ENCODE peak calls at places on chromosomes 11 and 22, in five cellular contexts. One of them, this sample, is unnamed. For H3K36me3, the result is how much of the 10 kb centered on the place peaks cover.

GRCh38 chr22:39967103-39967829 is 7.1 kb downstream of the TMA7B start:
- DNase-seq in neural progenitor cell: no peak
- DNase-seq in colonic mucosa: peak
- DNase-seq in kidney: no peak
- DNase-seq in Peyer's patch: peak
- DNase-seq in this sample: no peak

GRCh38 chr11:68506908-68507307 is 46.4 kb downstream of the PPP6R3 start:
- DNase-seq in colonic mucosa: no peak
- DNase-seq in Peyer's patch: no peak
- DNase-seq in kidney: no peak
- DNase-seq in neural progenitor cell: no peak
- DNase-seq in this sample: no peak

GRCh38 chr22:24370426-24370825 is 57.0 kb upstream of the ADORA2A start:
- DNase-seq in colonic mucosa: no peak
- DNase-seq in Peyer's patch: no peak
- DNase-seq in neural progenitor cell: no peak
- DNase-seq in kidney: no peak
- DNase-seq in this sample: no peak

GRCh38 chr11:68269414-68270081 is 2.2 kb downstream of the C11orf24 start:
- DNase-seq in neural progenitor cell: no peak
- DNase-seq in Peyer's patch: no peak
- DNase-seq in kidney: no peak
- DNase-seq in colonic mucosa: no peak
- DNase-seq in this sample: no peak

GRCh38 chr11:44868455-44869421 is 81.9 kb downstream of the TP53I11 start:
- DNase-seq in colonic mucosa: no peak
- DNase-seq in neural progenitor cell: no peak
- DNase-seq in kidney: no peak
- DNase-seq in Peyer's patch: no peak
- DNase-seq in this sample: no peak

GRCh38 chr22:48697223-48697622 is 1130.5 kb downstream of the BRD1 start:
- DNase-seq in colonic mucosa: no peak
- DNase-seq in Peyer's patch: no peak
- DNase-seq in neural progenitor cell: no peak
- DNase-seq in kidney: no peak
- DNase-seq in this sample: no peak

GRCh38 chr22:23249506-23250423 is 69.5 kb downstream of the BCR start:
- DNase-seq in kidney: peak
- DNase-seq in colonic mucosa: no peak
- DNase-seq in Peyer's patch: no peak
- DNase-seq in neural progenitor cell: no peak
- DNase-seq in this sample: no peak

GRCh38 chr11:14112721-14113120 is 150.2 kb downstream of the SPON1 start:
- DNase-seq in Peyer's patch: no peak
- DNase-seq in neural progenitor cell: no peak
- DNase-seq in colonic mucosa: no peak
- DNase-seq in kidney: no peak
- DNase-seq in this sample: no peak

GRCh38 chr22:49964136-49964492 is 3.5 kb downstream of the PIM3 start:
- DNase-seq in Peyer's patch: no peak
- DNase-seq in neural progenitor cell: no peak
- DNase-seq in kidney: peak
- DNase-seq in colonic mucosa: no peak
- DNase-seq in this sample: no peak

GRCh38 chr11:98455500-98456186 is 565.1 kb upstream of the CNTN5 start:
- DNase-seq in neural progenitor cell: peak
- DNase-seq in colonic mucosa: no peak
- DNase-seq in Peyer's patch: no peak
- DNase-seq in kidney: no peak
- DNase-seq in this sample: peak

GRCh38 chr11:100823360-100823759 is 136.3 kb downstream of the ARHGAP42 start:
- DNase-seq in Peyer's patch: no peak
- DNase-seq in neural progenitor cell: no peak
- DNase-seq in colonic mucosa: no peak
- DNase-seq in kidney: no peak
- DNase-seq in this sample: no peak

GRCh38 chr11:128757886-128758612 is 64.2 kb downstream of the FLI1 start:
- DNase-seq in kidney: no peak
- DNase-seq in neural progenitor cell: no peak
- DNase-seq in colonic mucosa: no peak
- DNase-seq in Peyer's patch: no peak
- DNase-seq in this sample: no peak

GRCh38 chr11:43130616-43131015 is 181.2 kb upstream of the API5 start:
- DNase-seq in colonic mucosa: peak
- DNase-seq in neural progenitor cell: peak
- DNase-seq in Peyer's patch: no peak
- DNase-seq in kidney: no peak
- DNase-seq in this sample: peak

GRCh38 chr22:23696326-23696851 is 5.6 kb downstream of the RGL4 start:
- DNase-seq in Peyer's patch: peak
- DNase-seq in neural progenitor cell: no peak
- DNase-seq in colonic mucosa: no peak
- DNase-seq in kidney: no peak
- DNase-seq in this sample: no peak

GRCh38 chr11:60925685-60926267 is 1.5 kb downstream of the TMEM132A start:
- DNase-seq in colonic mucosa: no peak
- DNase-seq in kidney: no peak
- DNase-seq in Peyer's patch: peak
- DNase-seq in neural progenitor cell: no peak
- DNase-seq in this sample: no peak

GRCh38 chr11:113994077-113994954 is 19.4 kb downstream of the HTR3A start:
- DNase-seq in kidney: no peak
- DNase-seq in Peyer's patch: no peak
- DNase-seq in colonic mucosa: no peak
- DNase-seq in neural progenitor cell: peak
- DNase-seq in this sample: peak

GRCh38 chr11:46414466-46414796 is 22.9 kb upstream of the CHRM4 start:
- DNase-seq in colonic mucosa: no peak
- DNase-seq in kidney: no peak
- DNase-seq in neural progenitor cell: no peak
- DNase-seq in Peyer's patch: peak
- DNase-seq in this sample: no peak

GRCh38 chr11:45660717-45661416 is 4.6 kb downstream of the CHST1 start:
- DNase-seq in Peyer's patch: peak
- DNase-seq in neural progenitor cell: peak
- DNase-seq in colonic mucosa: no peak
- DNase-seq in kidney: no peak
- DNase-seq in this sample: peak

GRCh38 chr11:119055901-119056300 is 1.1 kb downstream of the HYOU1 start:
- DNase-seq in kidney: no peak
- DNase-seq in neural progenitor cell: peak
- DNase-seq in Peyer's patch: no peak
- DNase-seq in colonic mucosa: no peak
- DNase-seq in this sample: peak

GRCh38 chr22:20154602-20155183 is 3.8 kb upstream of the CCDC188 start:
- DNase-seq in neural progenitor cell: no peak
- DNase-seq in colonic mucosa: no peak
- DNase-seq in kidney: no peak
- DNase-seq in Peyer's patch: no peak
- DNase-seq in this sample: peak

GRCh38 chr22:27934069-27934468 is 15.0 kb upstream of the PITPNB start:
- DNase-seq in colonic mucosa: no peak
- DNase-seq in Peyer's patch: no peak
- DNase-seq in kidney: no peak
- DNase-seq in neural progenitor cell: no peak
- DNase-seq in this sample: no peak

GRCh38 chr22:27933186-27933983 is 14.3 kb upstream of the PITPNB start:
- DNase-seq in colonic mucosa: no peak
- DNase-seq in Peyer's patch: no peak
- DNase-seq in kidney: no peak
- DNase-seq in neural progenitor cell: no peak
- DNase-seq in this sample: no peak

GRCh38 chr22:27935897-27936296 is 16.8 kb upstream of the PITPNB start:
- DNase-seq in neural progenitor cell: no peak
- DNase-seq in Peyer's patch: no peak
- DNase-seq in colonic mucosa: no peak
- DNase-seq in kidney: no peak
- DNase-seq in this sample: no peak

GRCh38 chr22:27941143-27941542 is 22.1 kb upstream of the PITPNB start:
- DNase-seq in neural progenitor cell: no peak
- DNase-seq in Peyer's patch: no peak
- DNase-seq in colonic mucosa: no peak
- DNase-seq in kidney: no peak
- DNase-seq in this sample: no peak

DNA sequence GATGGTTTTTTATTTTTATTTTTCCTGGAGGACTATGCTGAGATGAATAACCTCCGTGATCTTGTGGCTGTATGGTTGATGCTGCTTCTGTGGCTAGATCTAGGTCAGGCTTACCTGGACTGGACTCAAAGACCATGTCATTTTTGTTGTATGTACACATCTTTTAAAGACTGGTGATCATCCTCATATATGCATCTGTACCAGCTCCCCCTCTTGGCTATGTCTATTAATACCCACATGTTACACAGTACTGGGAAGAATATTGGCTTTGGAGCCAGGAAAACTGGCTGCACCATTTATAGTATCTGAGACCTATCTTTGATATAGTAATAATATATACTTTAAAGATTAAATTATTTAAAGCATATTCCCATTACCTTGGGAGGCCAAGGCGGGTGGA is 18.4 kb upstream of the PITPNB start:
- DNase-seq in Peyer's patch: no peak
- DNase-seq in kidney: no peak
- DNase-seq in neural progenitor cell: no peak
- DNase-seq in colonic mucosa: no peak
- DNase-seq in this sample: no peak
- TF ChIP-seq CTCF in Peyer's patch: no peak
- TF ChIP-seq CTCF in kidney: no peak
- TF ChIP-seq CTCF in neural progenitor cell: no peak
- TF ChIP-seq CTCF in colonic mucosa: no peak
- TF ChIP-seq CTCF in this sample: no peak

DNA sequence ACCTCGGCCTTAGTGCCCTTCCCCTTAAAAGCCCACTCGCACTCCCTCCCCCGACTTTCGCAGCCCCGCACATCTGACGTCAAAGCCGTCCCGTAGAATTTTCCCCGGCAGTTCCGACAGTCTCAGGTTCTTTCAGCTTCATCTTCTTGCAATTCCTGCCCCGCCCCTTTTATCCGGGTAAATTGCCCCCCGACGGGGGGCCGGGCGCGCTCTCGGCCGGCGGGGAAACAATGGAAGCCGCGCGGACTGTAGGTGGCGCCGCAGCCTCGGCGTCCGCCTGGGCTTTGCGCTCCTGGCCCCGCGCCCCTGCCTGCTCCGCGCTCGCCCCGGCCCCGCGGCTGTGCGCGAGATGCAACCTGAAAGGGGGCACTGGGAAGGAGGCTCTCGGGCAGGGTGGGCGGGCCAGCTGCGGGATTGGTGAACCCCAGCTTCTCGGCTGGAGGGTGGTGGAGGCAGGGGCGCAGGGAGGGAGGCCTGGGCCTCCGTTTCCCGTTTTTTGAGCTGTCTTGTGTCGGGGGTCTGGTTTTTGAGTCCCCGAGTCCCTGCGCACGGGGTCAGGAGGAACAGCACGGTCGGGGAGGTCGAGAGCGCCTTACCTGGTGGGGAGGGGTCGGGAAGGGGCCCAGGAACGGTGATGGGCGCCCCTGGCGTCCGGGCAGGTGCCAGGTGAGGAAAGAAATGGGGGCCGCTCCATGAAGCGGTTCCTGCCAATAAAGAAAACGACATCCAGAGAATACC is 855 bp upstream of the FGF19 start:
- DNase-seq in neural progenitor cell: peak
- DNase-seq in kidney: no peak
- DNase-seq in Peyer's patch: no peak
- DNase-seq in colonic mucosa: no peak
- DNase-seq in this sample: peak
- H3K4me3 ChIP-seq in neural progenitor cell: peak
- H3K4me3 ChIP-seq in kidney: no peak
- H3K4me3 ChIP-seq in Peyer's patch: peak
- H3K4me3 ChIP-seq in colonic mucosa: no peak
- H3K4me3 ChIP-seq in this sample: peak

DNA sequence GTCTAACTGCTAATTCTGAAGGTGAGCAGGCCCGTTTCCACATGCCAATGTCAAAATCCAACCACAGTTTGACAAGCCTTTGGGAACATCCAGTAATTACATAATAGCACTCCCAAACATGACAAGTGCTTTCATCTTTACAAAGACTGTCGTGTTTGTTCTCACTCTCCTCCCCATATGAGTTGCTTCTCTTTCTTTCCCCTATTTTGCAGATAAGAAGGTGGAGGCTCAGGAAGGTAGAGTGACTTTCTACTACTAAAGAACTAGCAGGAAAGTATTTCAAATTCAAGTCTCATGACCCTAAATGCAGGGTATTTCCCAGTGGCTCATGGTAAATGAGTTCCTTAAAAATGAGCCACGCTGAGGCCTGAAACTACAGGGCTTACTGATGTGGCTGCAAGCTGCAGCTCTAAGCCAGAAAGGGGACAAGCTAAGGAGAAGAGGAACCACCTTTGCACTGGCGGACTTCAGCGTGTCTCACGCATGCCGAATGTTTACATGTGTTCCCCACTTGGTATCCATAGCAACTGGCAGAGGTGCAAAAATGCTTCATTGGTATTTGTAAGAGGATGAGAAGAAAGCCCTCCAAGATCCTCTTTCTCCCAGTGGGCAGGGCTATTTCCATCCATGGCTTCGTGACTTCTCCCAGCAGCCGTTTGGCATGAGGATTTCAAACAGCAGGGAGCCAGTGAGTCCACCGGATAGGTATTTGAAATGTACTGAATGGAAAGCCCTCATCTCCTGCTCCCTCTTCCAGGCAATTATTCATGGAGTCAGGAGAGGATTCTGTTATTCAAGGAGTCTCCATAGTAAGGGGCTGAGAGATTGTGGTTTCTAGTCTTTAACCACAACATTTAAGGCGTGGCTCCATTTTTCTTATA is 55.5 kb upstream of the CD44 start:
- DNase-seq in Peyer's patch: no peak
- DNase-seq in kidney: no peak
- DNase-seq in colonic mucosa: peak
- DNase-seq in neural progenitor cell: peak
- DNase-seq in this sample: peak
- H3K36me3 ChIP-seq in Peyer's patch: under half
- H3K36me3 ChIP-seq in kidney: under half
- H3K36me3 ChIP-seq in colonic mucosa: under half
- H3K36me3 ChIP-seq in neural progenitor cell: under half
- H3K36me3 ChIP-seq in this sample: under half

GRCh38 chr11:783581-784015 is 6.3 kb downstream of the CEND1 start:
- DNase-seq in neural progenitor cell: peak
- DNase-seq in colonic mucosa: peak
- DNase-seq in Peyer's patch: peak
- DNase-seq in kidney: peak
- DNase-seq in this sample: peak
- TF ChIP-seq CTCF in neural progenitor cell: peak
- TF ChIP-seq CTCF in colonic mucosa: peak
- TF ChIP-seq CTCF in Peyer's patch: peak
- TF ChIP-seq CTCF in kidney: peak
- TF ChIP-seq CTCF in this sample: peak